ENCODE peak calls at places on chromosome 1, in eight cellular contexts. One of them, this sample, is unnamed.

GRCh38 chr1:30948278-30948677 is 39.7 kb upstream of the SDC3 start:
- DNase-seq in AG08395: no peak
- DNase-seq in activated CD4-positive, alpha-beta T cell treated with anti-CD3 and anti-CD28 coated beads, Interleukin-2, amount 50 U/mL, for 1 hour: no peak
- DNase-seq in mesothelial cell of epicardium: no peak
- DNase-seq in NCI-H1417: no peak
- DNase-seq in AG08396: no peak
- DNase-seq in RKO: no peak
- DNase-seq in MV-4-11: no peak
- DNase-seq in this sample: no peak

GRCh38 chr1:174753131-174753530 is 246.6 kb upstream of the CACYBP start:
- DNase-seq in mesothelial cell of epicardium: no peak
- DNase-seq in AG08395: no peak
- DNase-seq in NCI-H1417: no peak
- DNase-seq in MV-4-11: no peak
- DNase-seq in RKO: no peak
- DNase-seq in AG08396: no peak
- DNase-seq in activated CD4-positive, alpha-beta T cell treated with anti-CD3 and anti-CD28 coated beads, Interleukin-2, amount 50 U/mL, for 1 hour: no peak
- DNase-seq in this sample: no peak

GRCh38 chr1:26372039-26372438 is 511 bp downstream of the ZNF683 start:
- DNase-seq in AG08395: peak; percentile 39
- DNase-seq in AG08396: no peak
- DNase-seq in MV-4-11: no peak
- DNase-seq in NCI-H1417: no peak
- DNase-seq in RKO: no peak
- DNase-seq in activated CD4-positive, alpha-beta T cell treated with anti-CD3 and anti-CD28 coated beads, Interleukin-2, amount 50 U/mL, for 1 hour: no peak
- DNase-seq in mesothelial cell of epicardium: no peak
- DNase-seq in this sample: no peak

GRCh38 chr1:54791880-54792522 is 9.1 kb downstream of the TTC22 start:
- DNase-seq in NCI-H1417: peak; percentile 71
- DNase-seq in RKO: peak; percentile 66
- DNase-seq in AG08396: peak; percentile 61
- DNase-seq in mesothelial cell of epicardium: no peak
- DNase-seq in MV-4-11: peak; percentile 64
- DNase-seq in AG08395: no peak
- DNase-seq in activated CD4-positive, alpha-beta T cell treated with anti-CD3 and anti-CD28 coated beads, Interleukin-2, amount 50 U/mL, for 1 hour: peak; percentile 17
- DNase-seq in this sample: no peak

GRCh38 chr1:153588482-153588881 is 22.8 kb upstream of the S100A2 start:
- DNase-seq in MV-4-11: no peak
- DNase-seq in RKO: no peak
- DNase-seq in AG08395: no peak
- DNase-seq in activated CD4-positive, alpha-beta T cell treated with anti-CD3 and anti-CD28 coated beads, Interleukin-2, amount 50 U/mL, for 1 hour: no peak
- DNase-seq in AG08396: no peak
- DNase-seq in mesothelial cell of epicardium: no peak
- DNase-seq in NCI-H1417: no peak
- DNase-seq in this sample: no peak

GRCh38 chr1:173239058-173239457 is 31.9 kb upstream of the TNFSF4 start:
- DNase-seq in RKO: no peak
- DNase-seq in NCI-H1417: no peak
- DNase-seq in AG08395: no peak
- DNase-seq in AG08396: no peak
- DNase-seq in MV-4-11: no peak
- DNase-seq in mesothelial cell of epicardium: no peak
- DNase-seq in activated CD4-positive, alpha-beta T cell treated with anti-CD3 and anti-CD28 coated beads, Interleukin-2, amount 50 U/mL, for 1 hour: no peak
- DNase-seq in this sample: no peak

GRCh38 chr1:44059956-44060355 is 28.7 kb upstream of the SLC6A9 start:
- DNase-seq in RKO: no peak
- DNase-seq in AG08395: no peak
- DNase-seq in MV-4-11: no peak
- DNase-seq in activated CD4-positive, alpha-beta T cell treated with anti-CD3 and anti-CD28 coated beads, Interleukin-2, amount 50 U/mL, for 1 hour: no peak
- DNase-seq in NCI-H1417: no peak
- DNase-seq in mesothelial cell of epicardium: no peak
- DNase-seq in AG08396: no peak
- DNase-seq in this sample: no peak

GRCh38 chr1:21567241-21568005 is 58.2 kb downstream of the ALPL start:
- DNase-seq in RKO: peak; percentile 44
- DNase-seq in AG08396: no peak
- DNase-seq in NCI-H1417: no peak
- DNase-seq in MV-4-11: no peak
- DNase-seq in AG08395: no peak
- DNase-seq in activated CD4-positive, alpha-beta T cell treated with anti-CD3 and anti-CD28 coated beads, Interleukin-2, amount 50 U/mL, for 1 hour: no peak
- DNase-seq in mesothelial cell of epicardium: no peak
- DNase-seq in this sample: no peak

GRCh38 chr1:246219508-246220030 is 287.5 kb downstream of the SMYD3 start:
- DNase-seq in AG08395: no peak
- DNase-seq in NCI-H1417: no peak
- DNase-seq in MV-4-11: peak; percentile 76
- DNase-seq in RKO: no peak
- DNase-seq in mesothelial cell of epicardium: no peak
- DNase-seq in activated CD4-positive, alpha-beta T cell treated with anti-CD3 and anti-CD28 coated beads, Interleukin-2, amount 50 U/mL, for 1 hour: no peak
- DNase-seq in AG08396: no peak
- DNase-seq in this sample: no peak

GRCh38 chr1:240199758-240200655 is 108.3 kb downstream of the FMN2 start:
- DNase-seq in activated CD4-positive, alpha-beta T cell treated with anti-CD3 and anti-CD28 coated beads, Interleukin-2, amount 50 U/mL, for 1 hour: no peak
- DNase-seq in RKO: no peak
- DNase-seq in AG08396: no peak
- DNase-seq in AG08395: no peak
- DNase-seq in NCI-H1417: no peak
- DNase-seq in MV-4-11: no peak
- DNase-seq in mesothelial cell of epicardium: no peak
- DNase-seq in this sample: no peak

GRCh38 chr1:233157245-233157644 is 138.3 kb downstream of the PCNX2 start:
- DNase-seq in AG08396: no peak
- DNase-seq in AG08395: no peak
- DNase-seq in mesothelial cell of epicardium: no peak
- DNase-seq in activated CD4-positive, alpha-beta T cell treated with anti-CD3 and anti-CD28 coated beads, Interleukin-2, amount 50 U/mL, for 1 hour: no peak
- DNase-seq in NCI-H1417: no peak
- DNase-seq in RKO: no peak
- DNase-seq in MV-4-11: no peak
- DNase-seq in this sample: no peak

GRCh38 chr1:56019922-56020321 is 559.4 kb downstream of the PLPP3 start:
- DNase-seq in activated CD4-positive, alpha-beta T cell treated with anti-CD3 and anti-CD28 coated beads, Interleukin-2, amount 50 U/mL, for 1 hour: no peak
- DNase-seq in AG08395: no peak
- DNase-seq in RKO: no peak
- DNase-seq in AG08396: no peak
- DNase-seq in MV-4-11: no peak
- DNase-seq in NCI-H1417: no peak
- DNase-seq in mesothelial cell of epicardium: no peak
- DNase-seq in this sample: no peak

GRCh38 chr1:158112994-158113758 is 67.5 kb upstream of the CD1D start:
- DNase-seq in activated CD4-positive, alpha-beta T cell treated with anti-CD3 and anti-CD28 coated beads, Interleukin-2, amount 50 U/mL, for 1 hour: peak; percentile 20
- DNase-seq in AG08396: peak; percentile 77
- DNase-seq in RKO: peak; percentile 57
- DNase-seq in NCI-H1417: peak; percentile 97
- DNase-seq in mesothelial cell of epicardium: peak; percentile 63
- DNase-seq in AG08395: peak; percentile 55
- DNase-seq in MV-4-11: no peak
- DNase-seq in this sample: no peak

GRCh38 chr1:24060482-24060881 is 51.5 kb downstream of the MYOM3 start:
- DNase-seq in activated CD4-positive, alpha-beta T cell treated with anti-CD3 and anti-CD28 coated beads, Interleukin-2, amount 50 U/mL, for 1 hour: no peak
- DNase-seq in NCI-H1417: no peak
- DNase-seq in MV-4-11: no peak
- DNase-seq in AG08396: no peak
- DNase-seq in AG08395: no peak
- DNase-seq in RKO: no peak
- DNase-seq in mesothelial cell of epicardium: no peak
- DNase-seq in this sample: no peak

GRCh38 chr1:1910651-1911389 is 4.2 kb upstream of the CALML6 start:
- DNase-seq in mesothelial cell of epicardium: no peak
- DNase-seq in RKO: no peak
- DNase-seq in MV-4-11: no peak
- DNase-seq in AG08395: no peak
- DNase-seq in NCI-H1417: no peak
- DNase-seq in AG08396: no peak
- DNase-seq in activated CD4-positive, alpha-beta T cell treated with anti-CD3 and anti-CD28 coated beads, Interleukin-2, amount 50 U/mL, for 1 hour: no peak
- DNase-seq in this sample: peak; percentile 61

This sample was measured in ascending aorta.